ENCODE peak calls at places on chromosome 15, in six cellular contexts. F, B, J, E, V and T are unnamed samples.

GRCh38 chr15:39407116-39407515 is 173.8 kb upstream of the THBS1 start:
- DNase-seq in F (no peak), B (peak; percentile 56), J (no peak), E (no peak), V (no peak), T (no peak)

GRCh38 chr15:82890338-82891024 is 62.0 kb downstream of the HOMER2 start:
- DNase-seq in F (no peak), B (no peak), J (no peak), E (no peak), V (no peak), T (no peak)

GRCh38 chr15:57915827-57916531 is 149.5 kb downstream of the ALDH1A2 start:
- DNase-seq in F (no peak), B (no peak), J (no peak), E (no peak), V (no peak), T (no peak)

GRCh38 chr15:50049871-50050270 is 69.2 kb downstream of the ATP8B4 start:
- DNase-seq in F (no peak), B (peak; percentile 76), J (no peak), E (no peak), V (no peak), T (no peak)

GRCh38 chr15:40307421-40308165 is at the start of gene PLCB2:
- DNase-seq in F (peak; percentile 79), B (no peak), J (peak; percentile 44), E (no peak), V (peak; percentile 84), T (peak; percentile 78)

GRCh38 chr15:64686130-64686735 is 89.2 kb downstream of the RBPMS2 start:
- DNase-seq in F (peak; percentile 55), B (peak; percentile 53), J (no peak), E (no peak), V (peak; percentile 50), T (peak; percentile 55)

GRCh38 chr15:101000271-101000681 is 81.1 kb downstream of the LRRK1 start:
- DNase-seq in F (no peak), B (peak; percentile 61), J (no peak), E (peak; percentile 31), V (no peak), T (no peak)

GRCh38 chr15:60423540-60423939 is 25.8 kb upstream of the ANXA2 start:
- DNase-seq in F (peak; percentile 27), B (peak; percentile 87), J (no peak), E (no peak), V (no peak), T (no peak)

GRCh38 chr15:54803139-54803808 is 393.5 kb downstream of the RSL24D1 start:
- DNase-seq in F (no peak), B (no peak), J (no peak), E (no peak), V (no peak), T (no peak)

GRCh38 chr15:65791335-65792129 is 561 bp downstream of the DENND4A start:
- DNase-seq in F (no peak), B (peak; percentile 58), J (no peak), E (peak; percentile 75), V (no peak), T (peak; percentile 23)

GRCh38 chr15:75930866-75931265 is 27.2 kb downstream of the FBXO22 start:
- DNase-seq in F (no peak), B (no peak), J (no peak), E (no peak), V (no peak), T (no peak)

GRCh38 chr15:41971089-41971892 is 1.1 kb downstream of the EHD4 start:
- DNase-seq in F (peak; percentile 74), B (peak; percentile 78), J (peak; percentile 56), E (no peak), V (peak; percentile 82), T (peak; percentile 91)

GRCh38 chr15:28918141-28918983 is 32.6 kb downstream of the APBA2 start:
- DNase-seq in F (no peak), B (no peak), J (no peak), E (peak; percentile 85), V (no peak), T (no peak)

GRCh38 chr15:51128701-51129100 is 34.0 kb upstream of the TNFAIP8L3 start:
- DNase-seq in F (no peak), B (no peak), J (no peak), E (no peak), V (no peak), T (no peak)

GRCh38 chr15:72521682-72522081 is 47.6 kb downstream of the ARIH1 start:
- DNase-seq in F (no peak), B (peak; percentile 30), J (no peak), E (no peak), V (no peak), T (no peak)

GRCh38 chr15:69743091-69743490 is 290.5 kb downstream of the RPLP1 start:
- DNase-seq in F (no peak), B (no peak), J (no peak), E (no peak), V (no peak), T (no peak)

GRCh38 chr15:80404719-80405553 is 754 bp downstream of the ARNT2 start:
- DNase-seq in F (no peak), B (peak; percentile 56), J (no peak), E (peak; percentile 69), V (peak; percentile 31), T (peak; percentile 44)

GRCh38 chr15:39788800-39789565 is 6.3 kb upstream of the FSIP1 start:
- DNase-seq in F (no peak), B (peak; percentile 69), J (no peak), E (no peak), V (no peak), T (no peak)

GRCh38 chr15:92006186-92007028 is 152.9 kb downstream of the SLCO3A1 start:
- DNase-seq in F (no peak), B (no peak), J (no peak), E (no peak), V (no peak), T (no peak)

GRCh38 chr15:50888054-50888453 is 20.4 kb upstream of the AP4E1 start:
- DNase-seq in F (no peak), B (no peak), J (no peak), E (no peak), V (no peak), T (no peak)

GRCh38 chr15:66923438-66923881 is 141.9 kb upstream of the SMAD3 start:
- DNase-seq in F (peak; percentile 49), B (peak; percentile 31), J (no peak), E (peak; percentile 72), V (no peak), T (peak; percentile 16)

GRCh38 chr15:100923902-100924301 is 4.7 kb downstream of the LRRK1 start:
- DNase-seq in F (no peak), B (no peak), J (no peak), E (peak; percentile 26), V (no peak), T (no peak)

GRCh38 chr15:62706361-62706760 is 336.2 kb upstream of the TPM1 start:
- DNase-seq in F (no peak), B (no peak), J (no peak), E (no peak), V (no peak), T (no peak)

GRCh38 chr15:85770014-85770721 is 24.6 kb downstream of the KLHL25 start:
- DNase-seq in F (no peak), B (peak; percentile 27), J (no peak), E (no peak), V (no peak), T (no peak)